ENCODE peak calls at places on chromosome 16, in ten cellular contexts. H is prostate gland, I is tibial nerve, V is H1, M is stomach, L is NB4, F is ovary, Q is A549, G is adrenal gland, R is lower leg skin. A is an unnamed sample.

GRCh38 chr16:26196806-26197205 is 505.0 kb downstream of the HS3ST4 start:
- DNase-seq in H (no peak), I (no peak), V (no peak), M (no peak), L (no peak), F (no peak), Q (no peak), G (no peak), R (no peak), A (no peak)

GRCh38 chr16:57667526-57668258 is 414 bp upstream of the ADGRG3 start:
- DNase-seq in H (no peak), I (no peak), V (peak; percentile 75), M (peak; percentile 54), L (peak; percentile 85), F (no peak), Q (peak; percentile 54), G (peak; percentile 75), R (no peak), A (peak; percentile 93)

GRCh38 chr16:2251281-2252111 is at the start of gene ECI1:
- DNase-seq in H (peak; percentile 92), I (peak; percentile 92), V (peak; percentile 96), M (peak; percentile 98), L (peak; percentile 96), F (peak; percentile 97), Q (peak; percentile 96), G (peak; percentile 98), R (peak; percentile 98), A (peak; percentile 99)

GRCh38 chr16:58299757-58300349 is 5.0 kb upstream of the PRSS54 start:
- DNase-seq in H (no peak), I (no peak), V (peak; percentile 69), M (peak; percentile 32), L (peak; percentile 64), F (no peak), Q (peak; percentile 12), G (no peak), R (no peak), A (no peak)

GRCh38 chr16:70470927-70471341 is 16.5 kb downstream of the FCSK start:
- DNase-seq in H (no peak), I (no peak), V (peak; percentile 74), M (peak; percentile 61), L (no peak), F (no peak), Q (peak; percentile 65), G (peak; percentile 72), R (no peak), A (no peak)

GRCh38 chr16:10729649-10730048 is 14.0 kb upstream of the NUBP1 start:
- DNase-seq in H (peak; percentile 62), I (no peak), V (no peak), M (no peak), L (no peak), F (no peak), Q (peak; percentile 80), G (peak; percentile 90), R (peak; percentile 89), A (no peak)

GRCh38 chr16:59192551-59193199 is 458.6 kb upstream of the GOT2 start:
- DNase-seq in H (no peak), I (no peak), V (peak; percentile 86), M (no peak), L (peak; percentile 58), F (no peak), Q (peak; percentile 42), G (peak; percentile 17), R (no peak), A (no peak)

GRCh38 chr16:56866955-56867830 is 2.2 kb downstream of the SLC12A3 start:
- DNase-seq in H (peak; percentile 60), I (no peak), V (peak; percentile 63), M (peak; percentile 53), L (peak; percentile 74), F (peak; percentile 31), Q (peak; percentile 60), G (peak; percentile 44), R (no peak), A (no peak)

GRCh38 chr16:67663151-67663876 is 2.6 kb downstream of the PARD6A start:
- DNase-seq in H (no peak), I (no peak), V (peak; percentile 88), M (no peak), L (peak; percentile 70), F (no peak), Q (peak; percentile 31), G (no peak), R (no peak), A (no peak)

DNA sequence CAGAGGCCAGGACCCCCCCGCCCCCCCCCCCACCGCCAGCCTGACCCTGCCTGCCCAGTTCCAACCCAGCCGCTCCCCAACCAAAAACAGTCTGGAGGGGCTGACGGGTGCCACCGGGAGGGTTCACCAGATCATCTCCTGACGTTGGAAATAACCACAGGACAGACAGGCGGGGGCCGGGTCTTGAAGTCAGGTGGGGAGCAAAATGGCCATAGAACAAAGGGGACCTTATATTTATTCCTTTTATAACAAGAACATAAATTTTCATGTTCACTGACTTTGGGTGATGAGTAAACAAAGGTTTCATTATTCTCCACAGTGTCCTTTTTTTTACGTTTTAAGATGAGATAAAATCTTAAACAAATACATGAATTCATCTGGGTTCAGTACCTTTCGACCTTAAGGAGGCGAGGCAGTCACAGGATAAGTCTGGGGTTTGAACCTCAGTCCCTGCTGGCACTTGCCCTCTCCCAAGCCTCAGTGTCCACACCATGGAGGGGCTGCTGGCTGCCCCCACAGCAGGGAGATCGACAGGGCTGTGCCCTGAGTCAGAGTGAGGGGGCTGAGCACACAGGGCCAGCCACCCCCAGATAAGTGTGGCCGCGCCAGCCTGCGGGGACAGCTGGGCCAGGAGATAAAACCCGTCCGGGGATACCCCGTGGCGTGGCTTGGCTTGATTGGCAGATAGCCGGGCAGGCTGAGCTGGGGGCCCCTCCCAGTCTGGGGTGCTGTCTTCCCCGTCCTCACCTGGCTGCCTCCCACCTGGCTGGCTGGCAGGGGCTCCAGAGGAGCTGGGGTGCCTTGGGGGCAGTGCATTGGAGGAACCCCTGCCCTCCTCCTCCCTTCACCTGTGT is 15.0 kb downstream of the SLC7A5 start:
- DNase-seq in H (no peak), I (no peak), V (peak; percentile 60), M (no peak), L (no peak), F (no peak), Q (peak; percentile 92), G (no peak), R (no peak), A (peak; percentile 82)
- H3K4me3 ChIP-seq in H (peak overlapping the region; percentile 17), I (peak overlapping the region; percentile 26), V (no peak overlapping the region), M (peak overlapping the region; percentile 23), L (no peak overlapping the region), F (peak overlapping the region; percentile 13), Q (peak overlapping the region; percentile 77), G (no peak overlapping the region), R (no peak overlapping the region), A (no peak overlapping the region)

GRCh38 chr16:82010649-82011048 is 621 bp downstream of the SDR42E1 start:
- DNase-seq in H (no peak), I (no peak), V (no peak), M (no peak), L (no peak), F (no peak), Q (no peak), G (no peak), R (no peak), A (no peak)

GRCh38 chr16:82016268-82016667 is 5.0 kb upstream of the SDR42E1 start:
- DNase-seq in H (peak; percentile 35), I (no peak), V (no peak), M (no peak), L (peak; percentile 42), F (no peak), Q (peak; percentile 35), G (no peak), R (no peak), A (no peak)

GRCh38 chr16:82007189-82007588 is 4.1 kb downstream of the SDR42E1 start:
- DNase-seq in H (no peak), I (no peak), V (no peak), M (no peak), L (no peak), F (no peak), Q (no peak), G (no peak), R (no peak), A (no peak)

GRCh38 chr16:82008957-82009592 is 2.2 kb downstream of the SDR42E1 start:
- DNase-seq in H (no peak), I (no peak), V (no peak), M (no peak), L (no peak), F (no peak), Q (no peak), G (no peak), R (no peak), A (no peak)

GRCh38 chr16:82011199-82011641 is at the start of gene SDR42E1:
- DNase-seq in H (peak; percentile 50), I (no peak), V (no peak), M (peak; percentile 80), L (no peak), F (no peak), Q (peak; percentile 70), G (no peak), R (no peak), A (peak; percentile 88)
- TF ChIP-seq POLR2A in H (no peak), I (no peak), V (no peak), M (no peak), L (no peak), F (no peak), Q (no peak), G (no peak), R (no peak), A (no peak)

DNA sequence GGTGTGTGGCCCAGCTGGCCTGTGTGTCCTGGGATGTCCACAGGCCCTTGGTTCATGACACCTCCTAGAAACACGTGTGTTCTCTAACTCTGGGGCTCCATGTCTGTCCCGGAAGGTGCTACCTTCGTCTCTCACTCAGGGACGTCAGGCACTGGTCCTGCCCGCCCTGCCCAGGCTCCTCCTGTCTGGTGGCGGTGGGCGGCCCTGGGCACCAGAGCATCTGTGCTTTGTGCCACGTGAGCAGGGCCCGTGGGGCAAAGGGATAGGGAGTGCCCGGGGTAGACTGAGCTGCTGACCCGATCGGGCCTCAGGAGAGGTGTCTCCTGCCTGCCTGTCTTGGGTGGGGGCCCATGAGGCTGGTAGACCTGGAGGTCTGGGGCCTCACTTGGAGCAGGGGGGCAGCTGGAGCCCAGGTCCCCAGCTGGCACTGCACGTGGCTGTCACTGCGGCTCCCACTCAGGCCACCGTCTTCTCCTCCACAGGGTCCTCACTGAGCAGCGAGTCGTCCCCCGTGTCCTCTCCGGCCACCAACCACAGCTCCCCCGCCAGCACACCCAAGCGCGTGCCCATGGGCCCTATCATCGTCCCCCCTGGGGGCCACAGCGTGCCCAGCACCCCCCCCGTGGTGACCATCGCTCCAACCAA is 35.1 kb downstream of the GSE1 start:
- DNase-seq in H (no peak), I (no peak), V (no peak), M (no peak), L (no peak), F (no peak), Q (no peak), G (no peak), R (no peak), A (no peak)
- H3K4me3 ChIP-seq in H (no peak overlapping the region), I (no peak overlapping the region), V (no peak overlapping the region), M (no peak overlapping the region), L (no peak overlapping the region), F (no peak overlapping the region), Q (no peak overlapping the region), G (no peak overlapping the region), R (no peak overlapping the region), A (no peak overlapping the region)

DNA sequence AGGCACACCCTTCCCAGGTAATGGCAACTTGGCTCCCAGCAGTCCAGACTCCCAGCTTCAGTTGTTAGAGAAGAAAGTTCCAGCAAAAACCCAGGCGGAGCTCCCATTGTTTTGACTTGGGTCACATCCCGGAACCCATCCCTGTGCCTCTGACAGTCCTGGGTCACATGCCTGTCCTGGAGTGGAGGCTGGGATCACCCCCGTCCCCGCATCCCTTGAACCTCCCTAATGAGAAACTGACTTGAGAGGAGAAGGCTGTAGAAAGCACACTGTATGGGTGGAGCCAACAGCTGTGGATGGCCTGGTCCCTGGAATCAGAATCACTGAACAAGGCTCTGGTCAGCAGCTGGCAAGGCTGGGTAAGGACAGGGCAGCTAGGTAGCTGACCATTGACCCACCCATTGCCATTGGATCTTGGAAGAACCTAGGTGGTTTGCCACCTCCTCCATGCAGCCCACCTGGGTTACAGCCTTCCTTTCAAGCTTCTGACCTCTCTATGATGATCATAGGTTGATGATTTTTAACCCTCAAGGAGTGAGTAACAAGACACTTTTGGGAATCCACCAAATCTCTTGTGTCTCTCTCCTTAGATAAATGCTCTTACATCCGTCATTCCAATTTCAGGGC is 18.3 kb downstream of the NKD1 start:
- DNase-seq in H (no peak), I (no peak), V (no peak), M (no peak), L (no peak), F (no peak), Q (no peak), G (no peak), R (no peak), A (no peak)
- TF ChIP-seq POLR2A in H (no peak), I (no peak), V (no peak), M (no peak), L (no peak), F (no peak), Q (no peak), G (no peak), R (no peak), A (no peak)